ENCODE peak calls at places on chromosomes 4 and X, in four cellular contexts. One of them, this sample, is unnamed.

GRCh38 chr4:75494563-75494962 is 19.6 kb downstream of the RCHY1 start:
- DNase-seq in tibial nerve: no peak
- DNase-seq in IMR-90: peak
- DNase-seq in lung: no peak
- DNase-seq in this sample: no peak

GRCh38 chr4:119536572-119537528 is 91.8 kb downstream of the PDE5A start:
- DNase-seq in tibial nerve: no peak
- DNase-seq in IMR-90: peak
- DNase-seq in lung: no peak
- DNase-seq in this sample: no peak

GRCh38 chrX:150200820-150201287 is 162.3 kb upstream of the MAMLD1 start:
- DNase-seq in tibial nerve: peak
- DNase-seq in IMR-90: peak
- DNase-seq in lung: peak
- DNase-seq in this sample: peak

GRCh38 chr4:142875117-142875516 is 29.0 kb upstream of the INPP4B start:
- DNase-seq in tibial nerve: no peak
- DNase-seq in IMR-90: no peak
- DNase-seq in lung: no peak
- DNase-seq in this sample: no peak

GRCh38 chr4:88216395-88216794 is 58.0 kb upstream of the ABCG2 start:
- DNase-seq in tibial nerve: no peak
- DNase-seq in IMR-90: no peak
- DNase-seq in lung: no peak
- DNase-seq in this sample: no peak

GRCh38 chr4:186725422-186726149 is 1.9 kb upstream of the FAT1 start:
- DNase-seq in tibial nerve: peak
- DNase-seq in IMR-90: peak
- DNase-seq in lung: peak
- DNase-seq in this sample: no peak

GRCh38 chr4:42339935-42340406 is 57.3 kb upstream of the SHISA3 start:
- DNase-seq in tibial nerve: no peak
- DNase-seq in IMR-90: peak
- DNase-seq in lung: no peak
- DNase-seq in this sample: no peak

GRCh38 chrX:2652106-2652505 is 39.0 kb upstream of the CD99 start:
- DNase-seq in tibial nerve: no peak
- DNase-seq in IMR-90: no peak
- DNase-seq in lung: no peak
- DNase-seq in this sample: no peak

GRCh38 chr4:10456270-10457254 is 664 bp downstream of the ZNF518B start:
- DNase-seq in tibial nerve: no peak
- DNase-seq in IMR-90: peak
- DNase-seq in lung: peak
- DNase-seq in this sample: peak

GRCh38 chr4:139951051-139951450 is 202.9 kb downstream of the MAML3 start:
- DNase-seq in tibial nerve: no peak
- DNase-seq in IMR-90: no peak
- DNase-seq in lung: no peak
- DNase-seq in this sample: no peak

GRCh38 chr4:102517753-102518152 is 16.6 kb downstream of the NFKB1 start:
- DNase-seq in tibial nerve: no peak
- DNase-seq in IMR-90: no peak
- DNase-seq in lung: no peak
- DNase-seq in this sample: no peak

GRCh38 chrX:69016220-69016941 is 148.9 kb downstream of the PJA1 start:
- DNase-seq in tibial nerve: no peak
- DNase-seq in IMR-90: no peak
- DNase-seq in lung: peak
- DNase-seq in this sample: no peak

GRCh38 chrX:69031971-69032391 is 133.3 kb downstream of the PJA1 start:
- DNase-seq in tibial nerve: no peak
- DNase-seq in IMR-90: peak
- DNase-seq in lung: peak
- DNase-seq in this sample: no peak

GRCh38 chrX:68332156-68332823 is 101.0 kb downstream of the OPHN1 start:
- DNase-seq in tibial nerve: no peak
- DNase-seq in IMR-90: no peak
- DNase-seq in lung: no peak
- DNase-seq in this sample: no peak

GRCh38 chrX:47138171-47138570 is 6.3 kb downstream of the NDUFB11 start:
- DNase-seq in tibial nerve: no peak
- DNase-seq in IMR-90: no peak
- DNase-seq in lung: no peak
- DNase-seq in this sample: no peak

GRCh38 chrX:153669174-153669890 is 4.3 kb downstream of the PNCK start:
- DNase-seq in tibial nerve: no peak
- DNase-seq in IMR-90: no peak
- DNase-seq in lung: no peak
- DNase-seq in this sample: no peak

GRCh38 chr4:116361782-116362181 is 723.6 kb downstream of the TRAM1L1 start:
- DNase-seq in tibial nerve: no peak
- DNase-seq in IMR-90: no peak
- DNase-seq in lung: no peak
- DNase-seq in this sample: no peak

GRCh38 chrX:110341189-110342035 is 17.2 kb upstream of the RTL9 start:
- DNase-seq in tibial nerve: no peak
- DNase-seq in IMR-90: peak
- DNase-seq in lung: no peak
- DNase-seq in this sample: no peak

GRCh38 chr4:1171306-1172227 is 816 bp downstream of the SPON2 start:
- DNase-seq in tibial nerve: no peak
- DNase-seq in IMR-90: no peak
- DNase-seq in lung: no peak
- DNase-seq in this sample: no peak

GRCh38 chr4:40316333-40316781 is 18.8 kb upstream of the CHRNA9 start:
- DNase-seq in tibial nerve: no peak
- DNase-seq in IMR-90: peak
- DNase-seq in lung: no peak
- DNase-seq in this sample: no peak

GRCh38 chr4:123077330-123077729 is 154.9 kb upstream of the NUDT6 start:
- DNase-seq in tibial nerve: no peak
- DNase-seq in IMR-90: no peak
- DNase-seq in lung: no peak
- DNase-seq in this sample: no peak

GRCh38 chrX:55546956-55547355 is 57.3 kb upstream of the USP51 start:
- DNase-seq in tibial nerve: no peak
- DNase-seq in IMR-90: no peak
- DNase-seq in lung: no peak
- DNase-seq in this sample: no peak

GRCh38 chr4:7803992-7804758 is 135.5 kb downstream of the AFAP1 start:
- DNase-seq in tibial nerve: peak
- DNase-seq in IMR-90: peak
- DNase-seq in lung: peak
- DNase-seq in this sample: peak

GRCh38 chr4:86967798-86968197 is 33.0 kb downstream of the AFF1 start:
- DNase-seq in tibial nerve: no peak
- DNase-seq in IMR-90: peak
- DNase-seq in lung: no peak
- DNase-seq in this sample: no peak

GRCh38 chrX:130725519-130725918 is 177.5 kb downstream of the ENOX2 start:
- DNase-seq in tibial nerve: no peak
- DNase-seq in IMR-90: no peak
- DNase-seq in lung: no peak
- DNase-seq in this sample: no peak
- H3K27ac ChIP-seq in tibial nerve: no peak
- H3K27ac ChIP-seq in IMR-90: no peak
- H3K27ac ChIP-seq in lung: no peak
- H3K27ac ChIP-seq in this sample: no peak

GRCh38 chrX:48713847-48714246 is 17.3 kb downstream of the SUV39H1 start:
- DNase-seq in tibial nerve: no peak
- DNase-seq in IMR-90: no peak
- DNase-seq in lung: no peak
- DNase-seq in this sample: no peak

GRCh38 chrX:48714573-48714972 is 18.0 kb downstream of the SUV39H1 start:
- DNase-seq in tibial nerve: no peak
- DNase-seq in IMR-90: peak
- DNase-seq in lung: no peak
- DNase-seq in this sample: no peak

GRCh38 chrX:48709522-48710117 is 13.1 kb downstream of the SUV39H1 start:
- DNase-seq in tibial nerve: no peak
- DNase-seq in IMR-90: no peak
- DNase-seq in lung: no peak
- DNase-seq in this sample: no peak

GRCh38 chrX:48711929-48712505 is 15.5 kb downstream of the SUV39H1 start:
- DNase-seq in tibial nerve: no peak
- DNase-seq in IMR-90: no peak
- DNase-seq in lung: no peak
- DNase-seq in this sample: no peak

DNA sequence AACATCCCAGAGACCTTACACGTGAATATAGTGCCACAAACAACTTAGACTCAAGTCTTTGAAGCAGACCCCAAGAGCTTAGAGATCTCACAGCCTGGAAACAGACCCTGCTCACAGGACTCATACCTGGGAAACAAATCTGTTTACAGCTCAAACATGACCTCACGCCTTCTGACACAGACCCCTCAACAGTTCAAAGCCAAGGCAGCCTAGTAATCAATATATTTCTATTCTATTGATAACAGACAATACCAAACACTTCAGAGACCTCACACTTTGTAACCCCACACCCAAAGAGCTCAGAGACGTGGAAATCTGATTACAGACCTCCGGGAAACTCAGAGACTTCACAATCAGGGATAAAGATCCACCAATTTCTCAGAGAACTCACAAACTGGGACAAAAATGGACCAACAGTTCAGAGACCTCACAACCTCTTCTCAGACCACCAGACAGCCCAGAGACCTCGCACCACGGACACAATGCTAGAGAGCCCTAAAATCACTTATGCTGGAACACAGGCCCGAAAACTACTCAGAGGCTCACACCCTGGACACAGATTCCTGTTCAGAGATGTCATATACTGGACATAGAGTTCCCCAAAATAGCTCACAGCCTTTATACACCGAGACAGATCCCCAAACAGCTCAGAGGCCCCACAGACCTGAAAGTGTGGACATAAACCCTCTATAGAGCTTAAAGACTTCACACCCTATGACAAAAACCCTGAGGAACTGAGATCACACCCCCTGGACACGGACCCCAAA is 14.8 kb downstream of the SUV39H1 start:
- DNase-seq in tibial nerve: no peak
- DNase-seq in IMR-90: no peak
- DNase-seq in lung: no peak
- DNase-seq in this sample: no peak
- H3K27ac ChIP-seq in tibial nerve: no peak
- H3K27ac ChIP-seq in IMR-90: no peak
- H3K27ac ChIP-seq in lung: peak
- H3K27ac ChIP-seq in this sample: no peak

GRCh38 chr4:141350122-141350904 is 129.6 kb downstream of the ZNF330 start:
- DNase-seq in tibial nerve: no peak
- DNase-seq in IMR-90: peak
- DNase-seq in lung: no peak
- DNase-seq in this sample: no peak

GRCh38 chr4:141346144-141346543 is 125.4 kb downstream of the ZNF330 start:
- DNase-seq in tibial nerve: no peak
- DNase-seq in IMR-90: peak
- DNase-seq in lung: no peak
- DNase-seq in this sample: no peak

GRCh38 chr4:141348589-141348988 is 127.9 kb downstream of the ZNF330 start:
- DNase-seq in tibial nerve: no peak
- DNase-seq in IMR-90: no peak
- DNase-seq in lung: no peak
- DNase-seq in this sample: no peak

GRCh38 chr4:141352328-141352727 is 131.6 kb downstream of the ZNF330 start:
- DNase-seq in tibial nerve: no peak
- DNase-seq in IMR-90: no peak
- DNase-seq in lung: no peak
- DNase-seq in this sample: peak

DNA sequence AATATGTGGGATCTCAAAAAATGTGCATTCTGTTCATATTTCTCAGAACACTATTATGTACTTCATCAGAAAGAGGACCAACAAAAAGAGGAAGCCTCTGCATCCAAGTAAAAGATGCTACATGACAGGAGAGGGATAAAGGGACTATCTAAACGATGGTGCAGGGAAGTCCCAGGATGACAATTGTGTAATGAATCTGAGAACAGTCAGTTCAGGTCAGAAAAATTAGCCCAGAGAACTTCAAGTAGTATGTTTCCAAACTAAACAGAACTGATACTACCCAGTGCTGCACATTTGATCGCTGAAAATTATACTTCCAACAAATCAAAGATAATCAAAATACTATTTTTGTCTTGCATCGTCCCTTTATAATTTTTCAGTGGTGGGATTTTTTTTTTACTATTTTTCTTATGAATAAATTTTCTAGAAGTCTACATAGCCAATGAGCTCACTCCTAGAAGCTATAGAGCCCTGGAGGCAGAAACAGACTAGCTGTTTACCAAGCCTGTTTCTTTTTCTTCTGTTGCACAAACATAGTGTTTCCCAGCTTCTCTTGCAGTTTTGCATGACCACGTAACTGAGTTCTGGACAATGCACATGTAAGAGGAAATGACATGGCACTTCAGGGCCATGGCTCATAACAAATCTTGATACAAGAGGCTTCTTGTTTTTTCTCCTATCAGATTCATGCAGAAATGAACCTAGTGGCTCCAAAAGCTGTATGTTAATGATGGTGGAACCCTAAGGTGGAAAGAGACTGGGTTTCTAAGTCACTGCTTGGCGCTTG is 127.2 kb downstream of the ZNF330 start:
- DNase-seq in tibial nerve: no peak
- DNase-seq in IMR-90: peak
- DNase-seq in lung: no peak
- DNase-seq in this sample: peak
- H3K27ac ChIP-seq in tibial nerve: peak
- H3K27ac ChIP-seq in IMR-90: no peak
- H3K27ac ChIP-seq in lung: no peak
- H3K27ac ChIP-seq in this sample: no peak

GRCh38 chr4:68347845-68348244 is 2.0 kb downstream of the YTHDC1 start:
- DNase-seq in tibial nerve: no peak
- DNase-seq in IMR-90: no peak
- DNase-seq in lung: no peak
- DNase-seq in this sample: no peak

GRCh38 chr4:68349361-68350360 is at the start of gene YTHDC1:
- DNase-seq in tibial nerve: peak
- DNase-seq in IMR-90: peak
- DNase-seq in lung: peak
- DNase-seq in this sample: peak

GRCh38 chr4:68346461-68346860 is 3.4 kb downstream of the YTHDC1 start:
- DNase-seq in tibial nerve: no peak
- DNase-seq in IMR-90: no peak
- DNase-seq in lung: no peak
- DNase-seq in this sample: no peak

GRCh38 chr4:68344785-68345184 is 5.1 kb downstream of the YTHDC1 start:
- DNase-seq in tibial nerve: no peak
- DNase-seq in IMR-90: no peak
- DNase-seq in lung: no peak
- DNase-seq in this sample: no peak

DNA sequence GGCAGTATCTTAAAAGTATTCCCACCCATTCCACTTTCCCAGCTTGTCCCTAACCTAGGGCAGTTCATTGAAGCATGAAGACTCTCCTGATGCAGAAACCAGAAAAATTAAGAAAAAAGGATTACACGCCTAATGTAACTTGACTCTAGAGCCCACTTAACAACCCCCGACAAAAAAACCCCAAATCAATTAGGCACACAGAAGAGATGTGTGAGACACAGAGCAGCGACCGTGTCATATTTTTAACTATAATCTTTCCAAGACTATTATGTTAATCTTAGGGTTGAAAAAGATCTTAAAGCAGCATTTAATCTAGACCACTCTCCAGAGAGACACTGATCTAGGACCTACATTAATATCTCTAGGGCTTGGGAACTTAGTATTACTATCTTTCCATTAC is 1.3 kb downstream of the YTHDC1 start:
- DNase-seq in tibial nerve: no peak
- DNase-seq in IMR-90: no peak
- DNase-seq in lung: no peak
- DNase-seq in this sample: no peak
- H3K27ac ChIP-seq in tibial nerve: peak
- H3K27ac ChIP-seq in IMR-90: peak
- H3K27ac ChIP-seq in lung: peak
- H3K27ac ChIP-seq in this sample: peak